ENCODE peak calls at places on chromosomes 3 and 15, in nine cellular contexts. Z, M, G, N, I, Q, T, W and P are unnamed samples.

GRCh38 chr3:51873253-51873766 is 2.1 kb downstream of the IQCF5 start:
- DNase-seq in Q (no peak), T (no peak), N (no peak), W (no peak), I (no peak), M (no peak), Z (no peak), G (no peak), P (no peak)

GRCh38 chr3:23758253-23758838 is 47.4 kb upstream of the UBE2E1 start:
- DNase-seq in W (no peak), N (no peak), Q (no peak), I (no peak), M (no peak), T (no peak), Z (no peak), G (peak), P (no peak)

GRCh38 chr15:72203507-72203837 is 5.9 kb upstream of the GRAMD2A start:
- DNase-seq in T (peak), M (no peak), Z (no peak), I (peak), N (no peak), W (peak), Q (no peak), G (peak), P (no peak)

GRCh38 chr3:58414538-58415197 is 19.0 kb downstream of the PDHB start:
- DNase-seq in M (peak), W (no peak), I (peak), Q (peak), G (peak), N (peak), Z (peak), T (no peak), P (no peak)

GRCh38 chr3:14943042-14943441 is 4.3 kb upstream of the NR2C2 start:
- DNase-seq in Q (no peak), M (no peak), T (no peak), G (no peak), N (no peak), Z (no peak), W (no peak), I (no peak), P (no peak)

GRCh38 chr3:194267744-194268658 is 83.1 kb downstream of the CPN2 start:
- DNase-seq in W (no peak), Q (no peak), M (no peak), T (no peak), G (peak), N (no peak), Z (no peak), I (no peak), P (no peak)

GRCh38 chr3:105933871-105934270 is 65.1 kb upstream of the CBLB start:
- DNase-seq in G (peak), M (peak), W (no peak), N (no peak), Z (no peak), I (no peak), T (no peak), Q (no peak), P (no peak)

GRCh38 chr15:75659928-75660645 is 12.4 kb downstream of the SNX33 start:
- DNase-seq in Q (no peak), T (no peak), I (no peak), N (no peak), Z (no peak), M (no peak), W (no peak), G (no peak), P (no peak)

GRCh38 chr15:25693321-25694237 is 169.5 kb downstream of the ATP10A start:
- DNase-seq in N (peak), T (no peak), M (peak), I (peak), W (no peak), Q (peak), Z (peak), G (peak), P (no peak)

GRCh38 chr3:71110531-71111222 is 472.9 kb downstream of the FOXP1 start:
- DNase-seq in Z (no peak), T (no peak), M (no peak), G (no peak), W (no peak), Q (no peak), I (no peak), N (no peak), P (no peak)

GRCh38 chr3:71109241-71109976 is 474.1 kb downstream of the FOXP1 start:
- DNase-seq in G (peak), Z (peak), T (no peak), M (peak), W (no peak), N (no peak), Q (no peak), I (no peak), P (no peak)

GRCh38 chr3:71109977-71110285 is 473.6 kb downstream of the FOXP1 start:
- DNase-seq in Z (no peak), W (no peak), N (no peak), I (no peak), M (no peak), G (no peak), Q (no peak), T (no peak), P (no peak)

GRCh38 chr3:71104586-71104985 is 478.9 kb downstream of the FOXP1 start:
- DNase-seq in T (no peak), I (no peak), Q (no peak), M (no peak), N (no peak), Z (no peak), G (no peak), W (no peak), P (no peak)

GRCh38 chr3:71107926-71108325 is 475.6 kb downstream of the FOXP1 start:
- DNase-seq in W (no peak), T (no peak), I (no peak), G (peak), N (no peak), Q (no peak), M (no peak), Z (peak), P (no peak)
- H3K4me3 ChIP-seq in W (no peak), T (no peak), I (no peak), G (no peak), N (no peak), Q (no peak), M (no peak), Z (no peak), P (no peak)

GRCh38 chr15:73367624-73368300 is 996 bp downstream of the HCN4 start:
- DNase-seq in M (no peak), G (no peak), W (no peak), N (peak), Q (peak), T (no peak), I (no peak), Z (no peak), P (no peak)

GRCh38 chr15:73369073-73369694 is 426 bp upstream of the HCN4 start:
- DNase-seq in Z (no peak), T (no peak), Q (no peak), W (no peak), M (no peak), N (peak), I (no peak), G (no peak), P (no peak)

GRCh38 chr15:73366766-73367623 is 1.8 kb downstream of the HCN4 start:
- DNase-seq in M (no peak), Z (no peak), W (no peak), I (no peak), Q (no peak), G (no peak), N (peak), T (no peak), P (no peak)

GRCh38 chr15:73370151-73370550 is 1.4 kb upstream of the HCN4 start:
- DNase-seq in I (no peak), T (no peak), Q (no peak), Z (no peak), M (no peak), G (no peak), W (no peak), N (peak), P (no peak)

DNA sequence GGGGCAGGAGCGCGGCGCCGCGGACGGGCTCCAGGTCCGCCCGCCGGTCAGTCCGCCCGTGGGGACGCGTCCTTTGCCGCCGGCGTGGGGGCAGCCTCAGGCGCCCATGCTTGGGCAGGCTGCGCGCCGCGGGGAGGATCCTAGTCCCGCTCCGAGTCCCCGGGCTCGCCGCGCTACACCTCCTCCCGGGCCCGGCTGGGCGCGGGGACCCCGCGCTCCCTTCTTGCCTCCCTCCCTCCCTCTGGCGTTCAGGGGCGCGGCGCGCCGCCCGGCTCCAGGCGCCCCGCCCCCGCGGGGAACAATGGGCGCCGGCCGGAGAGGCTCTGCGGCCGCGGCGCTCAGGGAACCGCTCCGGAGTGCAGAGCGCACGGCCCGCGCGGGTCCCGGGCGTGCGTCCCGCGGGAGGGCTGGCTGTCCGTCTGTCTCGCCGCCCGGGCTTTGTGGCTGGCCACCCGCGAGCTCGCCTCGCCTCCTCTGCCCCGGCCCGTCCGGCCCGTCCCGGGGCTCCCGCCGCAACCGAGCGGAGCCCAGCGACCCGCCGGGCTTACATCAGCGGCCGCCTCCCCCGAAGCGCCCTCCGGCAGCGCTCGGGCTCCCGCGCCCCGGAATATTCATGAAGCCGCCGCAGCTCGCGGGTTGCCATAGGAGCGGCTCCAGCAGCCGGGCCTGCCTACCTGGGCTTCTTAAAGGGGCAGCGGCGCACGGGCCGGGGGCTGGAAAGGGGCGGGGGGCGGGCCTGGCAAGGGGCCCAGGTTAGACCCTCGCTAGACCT is at the start of gene HCN4:
- DNase-seq in W (no peak), I (no peak), Q (peak), T (no peak), Z (no peak), N (peak), G (no peak), M (no peak), P (peak)
- H3K4me3 ChIP-seq in W (peak), I (peak), Q (peak), T (no peak), Z (no peak), N (peak), G (no peak), M (no peak), P (peak)

GRCh38 chr15:65376767-65377104 is 1.1 kb downstream of the IGDCC3 start:
- DNase-seq in Z (no peak), W (no peak), Q (peak), G (no peak), I (no peak), T (no peak), M (peak), N (no peak), P (no peak)
- H3K4me3 ChIP-seq in Z (peak), W (peak), Q (peak), G (peak), I (peak), T (peak), M (peak), N (peak), P (peak)

GRCh38 chr15:80073197-80073596 is 13.7 kb downstream of the ZFAND6 start:
- DNase-seq in W (no peak), N (no peak), M (no peak), Z (no peak), I (no peak), Q (no peak), G (no peak), T (no peak), P (no peak)
- H3K4me3 ChIP-seq in W (peak), N (peak), M (peak), Z (peak), I (no peak), Q (peak), G (peak), T (peak), P (no peak)

DNA sequence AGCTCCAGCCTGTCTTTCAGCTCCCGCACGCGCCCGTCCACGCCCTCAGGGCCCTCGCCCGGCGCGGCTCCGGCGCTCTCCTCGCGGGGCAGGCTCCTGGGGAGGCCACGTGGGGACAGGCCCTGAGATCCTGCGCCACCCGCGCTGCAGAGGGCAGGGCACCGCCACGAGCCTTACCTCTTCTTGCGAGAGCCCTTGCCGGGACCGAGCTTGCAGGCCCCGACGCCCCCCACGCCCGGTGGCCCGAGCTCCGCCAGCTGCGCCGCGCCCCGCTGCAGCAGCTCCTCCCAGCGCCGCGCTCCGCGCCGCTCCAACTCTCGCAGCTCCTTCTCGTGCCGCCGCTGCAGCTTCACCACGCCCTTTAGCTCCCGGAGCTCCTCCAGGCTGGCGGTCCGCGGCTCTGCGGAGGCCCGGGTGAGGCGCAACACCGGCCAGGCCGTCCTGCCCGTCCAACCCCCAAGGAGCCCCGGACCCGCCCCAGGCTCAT is 8.3 kb upstream of the ANKRD63 start:
- DNase-seq in T (no peak), Q (peak), G (peak), I (no peak), M (no peak), N (peak), W (peak), Z (peak), P (no peak)
- H3K4me3 ChIP-seq in T (peak), Q (peak), G (peak), I (no peak), M (peak), N (peak), W (no peak), Z (peak), P (peak)

DNA sequence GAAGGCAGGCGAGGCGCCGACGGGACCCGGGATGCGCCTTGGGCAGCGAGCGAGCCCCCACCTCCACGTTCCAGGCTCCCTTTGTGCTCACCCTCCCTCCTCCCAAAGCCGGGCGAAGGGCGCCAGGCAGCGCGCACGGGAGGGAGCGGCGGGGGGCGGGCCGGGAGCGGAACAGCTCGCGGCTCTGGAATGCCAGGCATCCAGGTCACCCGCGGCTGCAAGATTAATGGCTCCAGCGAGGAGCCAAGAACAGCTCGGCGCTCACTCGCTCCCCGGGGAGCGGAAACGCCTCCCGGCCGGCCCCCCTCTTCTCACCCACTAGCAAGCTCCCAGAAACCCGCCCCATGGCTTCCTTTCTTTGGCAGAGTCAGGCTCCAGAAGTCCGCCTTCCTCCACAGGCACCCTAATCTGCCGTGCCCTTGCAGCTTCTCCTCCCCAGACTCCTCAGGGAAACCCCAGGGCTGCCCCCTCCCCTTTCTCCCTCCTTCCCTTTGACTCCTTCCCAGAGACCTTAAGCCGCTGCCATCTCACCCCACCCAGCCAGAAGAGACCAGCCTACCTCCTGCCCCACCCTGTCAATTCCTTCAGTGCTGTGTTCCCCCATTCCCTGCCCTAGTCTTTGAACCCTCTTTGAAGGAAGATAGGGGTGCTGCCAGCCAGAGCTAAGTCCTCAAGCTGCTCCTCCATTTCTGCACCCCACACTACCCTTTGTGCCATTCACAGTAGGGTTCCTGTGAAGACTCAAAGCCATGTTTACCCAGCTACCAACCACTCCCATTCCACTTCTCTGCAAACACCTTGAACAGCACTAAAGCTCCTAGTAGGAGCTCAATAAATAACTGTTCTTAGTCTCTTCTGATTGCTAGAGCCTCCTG is 9.9 kb downstream of the AMOTL2 start:
- DNase-seq in Q (peak), G (peak), N (peak), Z (peak), I (peak), W (peak), T (peak), M (peak), P (peak)
- H3K4me3 ChIP-seq in Q (no peak), G (no peak), N (peak), Z (peak), I (no peak), W (no peak), T (peak), M (peak), P (no peak)

DNA sequence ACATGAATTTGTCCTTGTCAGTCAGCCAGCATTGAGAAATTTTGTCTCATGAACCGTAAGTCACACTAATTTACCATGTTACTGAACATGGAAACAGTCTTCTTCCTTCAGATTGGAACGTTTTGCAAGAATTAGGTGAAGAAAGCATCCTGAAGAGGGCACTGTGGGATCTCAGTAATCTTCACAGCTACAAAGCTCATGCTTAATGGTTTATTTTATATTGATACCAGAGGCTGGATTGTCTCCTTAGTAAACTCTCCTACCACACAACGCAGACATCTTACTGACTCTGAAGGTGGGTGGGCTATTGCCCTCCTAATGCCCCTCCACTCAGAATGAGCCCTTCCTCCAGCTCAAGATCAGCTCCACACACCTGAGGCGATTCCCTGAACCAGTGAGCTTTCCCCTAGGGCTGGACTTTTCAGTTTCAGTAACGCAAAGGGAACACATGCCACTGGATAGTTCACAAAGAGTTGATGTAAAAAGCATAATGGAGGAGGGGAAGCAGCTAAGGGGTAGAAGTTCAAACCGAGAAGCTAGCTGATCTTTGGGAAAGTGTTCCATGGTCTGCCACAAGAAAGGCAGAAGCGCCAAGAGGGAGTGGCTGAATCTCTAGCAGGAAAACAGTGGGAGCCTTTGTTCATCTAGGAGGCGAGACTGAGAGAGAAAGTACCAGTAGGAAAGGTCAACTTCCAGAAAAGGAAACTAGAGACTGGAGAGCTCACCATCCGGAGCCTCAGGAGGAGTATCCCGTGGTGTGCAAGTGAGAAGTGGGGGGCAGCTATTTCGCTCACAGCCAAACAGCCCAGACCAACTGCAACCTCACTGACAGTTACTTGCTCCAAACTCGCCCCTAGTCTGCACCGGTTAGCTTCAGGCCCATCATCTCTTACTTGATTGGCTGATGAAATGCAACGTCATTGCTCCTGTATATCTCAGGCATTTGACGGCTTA is at the start of gene SLC9C1:
- DNase-seq in M (peak), G (peak), I (no peak), W (no peak), Q (peak), N (peak), T (no peak), Z (peak), P (peak)
- H3K4me3 ChIP-seq in M (peak), G (peak), I (peak), W (peak), Q (peak), N (peak), T (peak), Z (peak), P (no peak)

GRCh38 chr3:170714562-170715535 is 129.0 kb upstream of the SLC7A14 start:
- DNase-seq in T (peak), I (no peak), Z (peak), W (no peak), Q (no peak), N (no peak), G (peak), M (peak), P (no peak)
- H3K4me3 ChIP-seq in T (no peak), I (no peak), Z (no peak), W (no peak), Q (no peak), N (no peak), G (no peak), M (peak), P (no peak)